ENCODE peak calls at places on chromosomes 16 and 17, in four cellular contexts. Z is A549, R is upper lobe of left lung, U is sigmoid colon. T is an unnamed sample.
A peak's percentile ranks its signal among the peaks of the same experiment; 100 is the strongest.

GRCh38 chr16:54342001-54342776 is 55.6 kb upstream of the IRX3 start:
- DNase-seq in R (peak; percentile 69), U (peak; percentile 37), Z (no peak), T (no peak)

GRCh38 chr17:57528084-57528451 is 217.0 kb downstream of the CCDC182 start:
- DNase-seq in Z (no peak), R (peak; percentile 32), U (no peak), T (no peak)

GRCh38 chr17:7673239-7673638 is 14.1 kb downstream of the TP53 start:
- DNase-seq in R (no peak), Z (no peak), U (no peak), T (peak; percentile 31)

GRCh38 chr16:27341549-27341948 is 27.8 kb downstream of the IL4R start:
- DNase-seq in Z (no peak), R (no peak), U (no peak), T (no peak)

GRCh38 chr16:24908716-24909115 is 63.0 kb downstream of the SLC5A11 start:
- DNase-seq in U (peak; percentile 30), R (no peak), Z (no peak), T (no peak)

GRCh38 chr16:4945560-4946502 is 8.9 kb upstream of the PPL start:
- DNase-seq in U (peak; percentile 75), Z (peak; percentile 74), R (peak; percentile 69), T (no peak)

GRCh38 chr16:3085868-3086595 is 13.1 kb downstream of the ZSCAN10 start:
- DNase-seq in R (no peak), U (no peak), Z (no peak), T (no peak)

GRCh38 chr17:81246679-81247338 is 7.7 kb downstream of the NDUFAF8 start:
- DNase-seq in R (no peak), Z (no peak), U (no peak), T (no peak)

GRCh38 chr16:31134625-31135534 is 647 bp downstream of the PRSS8 start:
- DNase-seq in R (peak; percentile 82), U (no peak), Z (no peak), T (peak; percentile 78)

GRCh38 chr17:17121162-17121561 is 78.9 kb downstream of the MPRIP start:
- DNase-seq in Z (no peak), R (no peak), U (no peak), T (no peak)

GRCh38 chr17:34171245-34171818 is 83.8 kb upstream of the CCL2 start:
- DNase-seq in Z (peak; percentile 60), U (no peak), R (peak; percentile 43), T (peak; percentile 63)

GRCh38 chr17:62714016-62714777 is 86.7 kb downstream of the MRC2 start:
- DNase-seq in Z (no peak), R (no peak), U (peak; percentile 26), T (no peak)

GRCh38 chr17:80822021-80822699 is 169.5 kb upstream of the CHMP6 start:
- DNase-seq in U (peak; percentile 54), Z (no peak), R (no peak), T (no peak)

GRCh38 chr17:82949984-82950383 is 110.2 kb upstream of the ZNF750 start:
- DNase-seq in U (peak; percentile 40), Z (no peak), R (peak; percentile 7), T (no peak)

GRCh38 chr16:11792404-11793260 is 4.4 kb downstream of the ZC3H7A start:
- DNase-seq in U (no peak), R (peak; percentile 56), Z (no peak), T (peak; percentile 53)

GRCh38 chr17:79646721-79647455 is 36.0 kb upstream of the RBFOX3 start:
- DNase-seq in Z (no peak), U (peak; percentile 40), R (no peak), T (peak; percentile 22)

GRCh38 chr16:24920568-24920967 is 74.8 kb downstream of the SLC5A11 start:
- DNase-seq in U (no peak), R (no peak), Z (no peak), T (no peak)

GRCh38 chr16:3652373-3653037 is 2.0 kb upstream of the DNASE1 start:
- DNase-seq in R (no peak), Z (no peak), U (peak; percentile 63), T (peak; percentile 21)

GRCh38 chr17:39609416-39610025 is 1.8 kb upstream of the NEUROD2 start:
- DNase-seq in U (no peak), R (no peak), Z (no peak), T (no peak)
- TF ChIP-seq EP300 in U (no peak), R (no peak), Z (no peak), T (no peak)

DNA sequence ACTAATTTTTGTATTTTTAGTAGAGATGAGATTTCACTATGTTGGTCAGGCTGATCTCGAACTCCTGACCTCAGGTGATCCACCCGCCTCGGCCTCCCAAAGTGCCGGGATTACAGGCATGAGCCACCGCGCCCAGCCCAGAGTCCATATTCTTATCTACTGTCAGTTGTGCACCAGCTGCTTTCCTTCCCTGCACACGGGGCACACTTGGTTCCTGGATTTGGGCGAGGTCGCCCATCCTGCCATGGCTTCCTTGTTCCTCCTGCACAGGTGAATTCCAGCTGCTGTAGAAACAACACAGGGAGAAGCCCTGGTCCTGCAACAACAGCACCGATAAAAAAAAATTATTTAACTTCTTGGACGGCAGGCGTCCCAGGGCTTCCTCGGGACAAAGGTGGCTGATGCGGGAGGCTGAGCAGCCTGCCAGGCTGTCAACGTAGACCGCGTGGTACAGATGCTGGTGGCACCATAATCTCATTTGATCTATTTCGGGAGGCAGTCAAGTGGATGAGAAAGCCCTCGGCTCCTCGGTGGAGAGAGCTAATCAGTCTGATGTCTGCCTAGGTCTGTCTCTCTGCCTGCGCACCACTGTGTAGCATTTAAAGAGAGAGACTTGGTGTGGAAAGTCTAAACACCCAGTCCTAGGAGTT is 19.1 kb downstream of the RGS9 start:
- DNase-seq in R (no peak), U (no peak), Z (no peak), T (peak; percentile 46)
- TF ChIP-seq EP300 in R (no peak), U (no peak), Z (no peak), T (no peak)

DNA sequence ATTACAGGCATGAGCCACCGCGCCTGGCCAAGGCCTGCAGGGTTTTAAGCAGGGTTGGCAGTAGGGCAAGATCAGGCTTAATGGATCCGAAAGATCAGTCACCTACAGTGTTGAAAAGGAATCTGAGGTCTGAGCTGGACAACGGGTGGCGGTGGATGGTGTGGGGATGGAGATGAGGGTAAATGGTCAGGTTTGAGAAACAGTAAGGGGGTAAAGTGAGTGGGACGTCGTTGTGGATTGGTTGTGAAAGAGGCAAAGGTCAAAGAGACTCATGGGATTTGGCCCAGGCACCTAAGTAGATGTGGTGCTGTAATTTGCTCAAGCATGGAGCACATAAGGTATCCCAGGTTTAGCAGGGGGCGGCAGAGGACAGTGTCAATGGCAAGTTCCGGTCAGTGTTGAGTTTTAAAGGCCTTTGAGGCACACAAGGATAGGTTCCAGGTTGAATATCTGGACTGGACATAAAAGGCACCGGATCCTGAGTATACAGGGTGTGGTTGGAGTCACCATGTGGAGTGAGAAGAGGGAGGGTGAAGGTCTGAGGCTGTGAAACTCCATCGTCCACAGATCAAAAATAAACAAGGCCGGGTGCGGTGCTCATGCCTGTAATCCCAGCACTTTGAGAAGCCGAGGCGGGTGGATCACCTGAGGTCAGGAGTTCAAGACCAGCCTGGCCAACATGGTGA is 1.1 kb upstream of the SLC16A5 start:
- DNase-seq in R (peak; percentile 41), Z (no peak), U (no peak), T (peak; percentile 50)
- TF ChIP-seq EP300 in R (no peak), Z (no peak), U (no peak), T (no peak)

GRCh38 chr16:48182979-48183537 is 27.3 kb upstream of the ABCC12 start:
- DNase-seq in Z (no peak), R (no peak), U (peak; percentile 24), T (no peak)

GRCh38 chr16:48193846-48194245 is 38.1 kb upstream of the ABCC12 start:
- DNase-seq in Z (no peak), U (no peak), R (no peak), T (no peak)

GRCh38 chr16:48184681-48185080 is 28.9 kb upstream of the ABCC12 start:
- DNase-seq in R (no peak), U (peak; percentile 19), Z (no peak), T (no peak)

GRCh38 chr16:48188449-48189102 is 32.8 kb upstream of the ABCC12 start:
- DNase-seq in R (peak; percentile 44), Z (no peak), U (no peak), T (no peak)
- TF ChIP-seq EP300 in R (no peak), Z (no peak), U (no peak), T (no peak)

GRCh38 chr16:69310479-69311114 is 553 bp upstream of the VPS4A start:
- DNase-seq in R (no peak), U (no peak), Z (no peak), T (no peak)

GRCh38 chr16:69309316-69309715 is 1.8 kb upstream of the VPS4A start:
- DNase-seq in R (no peak), U (peak; percentile 76), Z (no peak), T (no peak)

GRCh38 chr16:69311533-69312388 is 611 bp downstream of the VPS4A start:
- DNase-seq in R (peak; percentile 54), U (peak; percentile 72), Z (peak; percentile 56), T (peak; percentile 40)

GRCh38 chr16:69313469-69313868 is 2.3 kb downstream of the VPS4A start:
- DNase-seq in U (no peak), R (no peak), Z (no peak), T (no peak)

DNA sequence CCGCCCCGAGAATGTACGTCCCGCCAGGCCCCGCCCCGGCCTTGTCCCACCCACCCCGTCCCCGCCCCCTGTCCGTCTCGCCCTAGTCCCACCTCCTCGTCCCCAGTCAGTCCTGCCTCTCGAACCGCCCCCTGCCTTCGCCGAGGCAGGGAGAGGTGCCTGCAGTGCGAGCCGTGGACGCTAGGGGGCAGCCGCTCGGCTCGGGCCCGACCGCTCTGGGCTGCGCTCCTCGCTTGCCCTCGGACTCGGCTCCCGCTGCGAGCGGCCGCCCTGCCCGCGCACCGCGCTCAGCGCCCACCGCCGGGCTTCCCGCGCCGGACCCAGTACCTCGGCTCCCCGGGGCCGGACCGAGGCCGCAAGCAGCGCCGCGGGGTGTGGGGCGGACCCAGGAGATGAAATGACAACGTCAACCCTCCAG is at the start of gene VPS4A:
- DNase-seq in Z (peak; percentile 80), R (peak; percentile 97), U (peak; percentile 98), T (peak; percentile 97)
- TF ChIP-seq EP300 in Z (no peak), R (no peak), U (no peak), T (no peak)

DNA sequence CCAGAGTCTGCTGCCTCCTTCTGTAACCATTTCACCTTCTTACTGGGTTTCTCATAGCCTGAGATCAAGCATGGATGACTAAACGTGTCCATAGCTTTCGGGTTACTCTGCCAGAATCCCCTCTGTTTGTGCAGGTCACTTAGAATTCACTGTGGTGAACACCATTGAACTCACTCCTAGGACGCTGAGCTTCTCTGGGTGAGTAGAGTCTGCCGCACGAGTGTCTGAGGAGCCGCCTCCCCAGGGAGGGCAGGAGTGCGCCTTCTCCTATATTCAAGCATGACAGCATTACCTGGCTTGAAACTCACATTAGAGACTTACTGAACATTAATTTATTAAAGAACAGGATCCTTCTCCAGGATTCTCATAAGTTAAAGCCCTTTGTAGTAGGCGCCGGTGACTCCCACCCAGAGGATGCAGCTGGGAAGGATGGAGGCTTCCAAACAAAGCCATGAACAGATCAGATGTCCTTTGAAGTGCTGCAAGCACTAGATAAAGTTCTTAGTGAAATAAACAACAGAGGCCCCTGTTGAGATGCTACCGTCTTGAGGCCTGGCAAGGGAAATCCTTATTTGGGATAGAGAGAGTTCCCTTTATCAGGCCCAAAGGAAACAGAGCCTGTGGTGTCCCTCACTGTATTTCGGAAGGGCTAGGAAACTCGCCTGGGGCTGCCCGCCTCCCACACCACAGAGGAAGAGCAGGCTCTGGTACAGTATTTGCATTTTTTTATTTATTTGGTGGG is 144.5 kb upstream of the PLCG2 start:
- DNase-seq in U (no peak), Z (no peak), R (no peak), T (no peak)
- TF ChIP-seq EP300 in U (no peak), Z (no peak), R (no peak), T (no peak)